ENCODE peak calls at places on chromosome 21, in nine cellular contexts. J is C1 segment of cervical spinal cord, M is substantia nigra, O is hypothalamus, S is GM20000, Z is fibroblast of lung, U is HTR-8/SVneo, D is endothelial cell, E is aorta. T is an unnamed sample.

GRCh38 chr21:33266050-33266783 is at the start of gene IL10RB:
- DNase-seq in E (peak; percentile 91), M (peak; percentile 55), Z (peak; percentile 46), U (peak; percentile 79), D (peak; percentile 70), S (peak; percentile 90), J (peak; percentile 40), O (peak; percentile 31), T (peak; percentile 80)

GRCh38 chr21:21268061-21268471 is 269.9 kb downstream of the NCAM2 start:
- DNase-seq in M (no peak), J (no peak), E (no peak), D (no peak), U (no peak), O (no peak), S (no peak), Z (no peak), T (no peak)

GRCh38 chr21:38333290-38334272 is 76.8 kb downstream of the KCNJ15 start:
- DNase-seq in U (peak; percentile 22), J (no peak), S (no peak), D (no peak), Z (peak; percentile 41), M (no peak), E (no peak), O (no peak), T (no peak)

GRCh38 chr21:37914211-37914900 is 1.9 kb downstream of the KCNJ6 start:
- DNase-seq in U (no peak), M (no peak), E (peak; percentile 81), Z (peak; percentile 17), D (peak; percentile 74), S (peak; percentile 52), J (no peak), O (no peak), T (peak; percentile 28)

GRCh38 chr21:36059823-36060158 is 535 bp downstream of the SETD4 start:
- DNase-seq in M (peak; percentile 65), J (no peak), D (peak; percentile 51), O (peak; percentile 52), S (peak; percentile 46), E (peak; percentile 83), Z (no peak), U (no peak), T (peak; percentile 61)

GRCh38 chr21:46173573-46173972 is 10.7 kb downstream of the SPATC1L start:
- DNase-seq in D (no peak), M (no peak), U (no peak), O (no peak), S (no peak), J (no peak), E (peak; percentile 22), Z (no peak), T (no peak)

GRCh38 chr21:28580585-28580984 is 412.1 kb downstream of the LTN1 start:
- DNase-seq in J (no peak), O (no peak), S (no peak), E (no peak), U (no peak), Z (no peak), M (no peak), D (no peak), T (no peak)

GRCh38 chr21:38250991-38251418 is 5.8 kb upstream of the KCNJ15 start:
- DNase-seq in J (no peak), M (no peak), O (no peak), E (no peak), D (no peak), Z (no peak), U (no peak), S (no peak), T (no peak)

GRCh38 chr21:31873275-31873695 is 465 bp downstream of the HUNK start:
- DNase-seq in M (no peak), J (no peak), Z (no peak), D (peak; percentile 57), E (peak; percentile 78), O (no peak), U (no peak), S (peak; percentile 49), T (peak; percentile 71)

GRCh38 chr21:14591882-14592281 is 45.8 kb upstream of the SAMSN1 start:
- DNase-seq in Z (peak; percentile 66), U (no peak), S (no peak), M (no peak), D (no peak), E (no peak), J (no peak), O (no peak), T (no peak)

GRCh38 chr21:42221581-42222345 is 2.8 kb downstream of the ABCG1 start:
- DNase-seq in D (peak; percentile 17), E (no peak), O (no peak), U (no peak), Z (peak; percentile 65), J (no peak), S (no peak), M (no peak), T (no peak)

GRCh38 chr21:46184625-46185555 is 631 bp upstream of the SPATC1L start:
- DNase-seq in D (peak; percentile 74), S (peak; percentile 85), O (no peak), Z (peak; percentile 92), M (peak; percentile 92), U (peak; percentile 89), J (peak; percentile 61), E (peak; percentile 91), T (peak; percentile 76)

GRCh38 chr21:37398697-37399096 is 32.1 kb downstream of the DYRK1A start:
- DNase-seq in U (no peak), O (no peak), S (no peak), J (no peak), M (no peak), D (no peak), E (no peak), Z (no peak), T (no peak)

GRCh38 chr21:25836396-25836795 is 101.6 kb downstream of the GABPA start:
- DNase-seq in U (no peak), D (no peak), E (no peak), J (no peak), S (no peak), M (no peak), O (no peak), Z (peak; percentile 38), T (no peak)

GRCh38 chr21:26844258-26845065 is 747 bp downstream of the ADAMTS1 start:
- DNase-seq in E (peak; percentile 86), J (peak; percentile 44), U (peak; percentile 10), D (peak; percentile 59), O (peak; percentile 42), Z (peak; percentile 52), S (no peak), M (peak; percentile 48), T (peak; percentile 74)

GRCh38 chr21:44849616-44850130 is 23.8 kb downstream of the PTTG1IP start:
- DNase-seq in D (no peak), S (no peak), M (no peak), J (no peak), U (no peak), Z (no peak), O (no peak), E (no peak), T (no peak)

GRCh38 chr21:44444286-44444931 is 10.9 kb upstream of the LRRC3 start:
- DNase-seq in M (no peak), O (no peak), S (no peak), J (no peak), U (no peak), D (peak; percentile 54), Z (no peak), E (peak; percentile 49), T (no peak)

GRCh38 chr21:45995686-45996179 is 14.2 kb downstream of the COL6A1 start:
- DNase-seq in E (peak; percentile 72), U (no peak), S (no peak), O (no peak), J (no peak), Z (no peak), D (peak; percentile 2), M (no peak), T (peak; percentile 11)

GRCh38 chr21:32256873-32257620 is 21.8 kb downstream of the MIS18A start:
- DNase-seq in U (peak; percentile 33), O (peak; percentile 22), E (peak; percentile 94), J (no peak), D (no peak), S (no peak), Z (peak; percentile 94), M (peak; percentile 30), T (peak; percentile 34)

GRCh38 chr21:46097826-46098286 is at the start of gene COL6A2:
- DNase-seq in S (peak; percentile 75), E (peak; percentile 91), U (peak; percentile 75), D (peak; percentile 76), Z (peak; percentile 64), M (no peak), O (no peak), J (no peak), T (peak; percentile 76)

GRCh38 chr21:46125846-46126301 is 28.0 kb downstream of the COL6A2 start:
- DNase-seq in S (no peak), D (no peak), J (no peak), E (peak; percentile 65), U (no peak), M (no peak), Z (no peak), O (no peak), T (peak; percentile 14)

GRCh38 chr21:38325761-38326420 is 69.1 kb downstream of the KCNJ15 start:
- DNase-seq in U (no peak), J (no peak), S (no peak), D (no peak), Z (no peak), O (no peak), M (no peak), E (no peak), T (no peak)

GRCh38 chr21:29182674-29183073 is 52.2 kb downstream of the MAP3K7CL start:
- DNase-seq in E (no peak), J (no peak), M (no peak), O (no peak), U (no peak), Z (no peak), S (no peak), D (no peak), T (no peak)

GRCh38 chr21:38955495-38955894 is 149.8 kb downstream of the ETS2 start:
- DNase-seq in O (no peak), D (no peak), E (no peak), U (no peak), M (no peak), J (no peak), Z (peak; percentile 61), S (no peak), T (no peak)

GRCh38 chr21:25298512-25299491 is 308.5 kb downstream of the MRPL39 start:
- DNase-seq in M (no peak), J (no peak), O (no peak), E (no peak), Z (no peak), U (no peak), S (peak; percentile 9), D (no peak), T (no peak)

GRCh38 chr21:45856422-45856821 is 125.1 kb upstream of the COL6A1 start:
- DNase-seq in Z (no peak), J (no peak), E (peak; percentile 56), O (no peak), M (no peak), S (no peak), U (no peak), D (no peak), T (no peak)

GRCh38 chr21:45543371-45543709 is 1.1 kb upstream of the SLC19A1 start:
- DNase-seq in Z (no peak), M (peak; percentile 27), J (no peak), O (no peak), D (peak; percentile 12), S (no peak), U (no peak), E (peak; percentile 76), T (peak; percentile 11)

GRCh38 chr21:14569026-14569425 is 22.9 kb upstream of the SAMSN1 start:
- DNase-seq in O (no peak), U (no peak), S (no peak), M (no peak), D (no peak), Z (no peak), J (no peak), E (no peak), T (no peak)

GRCh38 chr21:17753736-17754135 is 65.4 kb downstream of the C21orf91 start:
- DNase-seq in U (no peak), Z (no peak), S (no peak), D (no peak), M (no peak), E (no peak), O (no peak), J (no peak), T (no peak)

GRCh38 chr21:28521932-28522826 is 470.5 kb downstream of the LTN1 start:
- DNase-seq in M (no peak), S (no peak), U (no peak), Z (peak; percentile 76), D (peak; percentile 22), O (no peak), E (peak; percentile 55), J (no peak), T (peak; percentile 13)

T was measured in glutamatergic neuron.